ENCODE peak calls at places on chromosomes 4 and X, in six cellular contexts. T, L, O, K, G and A are unnamed samples.

GRCh38 chrX:8433296-8434094 is 31.1 kb upstream of the VCX3B start:
- DNase-seq in T (no peak), L (no peak), O (peak; percentile 48), K (no peak), G (no peak), A (no peak)

GRCh38 chrX:30183554-30183953 is 31.8 kb upstream of the MAGEB2 start:
- DNase-seq in T (no peak), L (no peak), O (no peak), K (no peak), G (no peak), A (no peak)

GRCh38 chr4:142274137-142274536 is 572.0 kb downstream of the INPP4B start:
- DNase-seq in T (no peak), L (no peak), O (peak; percentile 82), K (no peak), G (peak; percentile 69), A (peak; percentile 2)

GRCh38 chr4:35818520-35818919 is 425.8 kb downstream of the ARAP2 start:
- DNase-seq in T (no peak), L (no peak), O (no peak), K (no peak), G (no peak), A (no peak)

GRCh38 chrX:54944816-54945215 is 24.2 kb downstream of the TRO start:
- DNase-seq in T (no peak), L (no peak), O (no peak), K (no peak), G (no peak), A (no peak)

GRCh38 chrX:51459125-51459524 is 37.3 kb downstream of the NUDT11 start:
- DNase-seq in T (no peak), L (no peak), O (peak; percentile 4), K (no peak), G (peak; percentile 13), A (no peak)

GRCh38 chr4:11397146-11397545 is 31.5 kb downstream of the HS3ST1 start:
- DNase-seq in T (no peak), L (no peak), O (no peak), K (no peak), G (no peak), A (no peak)

GRCh38 chrX:112614640-112615039 is 65.1 kb downstream of the LHFPL1 start:
- DNase-seq in T (no peak), L (no peak), O (peak; percentile 52), K (no peak), G (no peak), A (no peak)

GRCh38 chr4:14915018-14915417 is 87.3 kb upstream of the CPEB2 start:
- DNase-seq in T (no peak), L (no peak), O (no peak), K (no peak), G (no peak), A (no peak)

GRCh38 chr4:126661194-126661593 is 971.6 kb upstream of the INTU start:
- DNase-seq in T (no peak), L (no peak), O (peak; percentile 52), K (no peak), G (no peak), A (no peak)